ENCODE peak calls at places on chromosome 19, in four cellular contexts. N is HepG2, B is K562, Z is GM12878. F is an unnamed sample.

GRCh38 chr19:54136086-54136863 is 1.3 kb upstream of the CNOT3 start:
- DNase-seq in N (no peak), B (no peak), Z (no peak), F (no peak)

GRCh38 chr19:4009990-4010807 is 2.7 kb downstream of the PIAS4 start:
- DNase-seq in N (no peak), B (no peak), Z (no peak), F (no peak)

GRCh38 chr19:41330946-41331678 is 21.1 kb downstream of the CCDC97 start:
- DNase-seq in N (no peak), B (no peak), Z (no peak), F (no peak)

GRCh38 chr19:18660051-18660910 is 23.2 kb upstream of the CRTC1 start:
- DNase-seq in N (no peak), B (peak; percentile 60), Z (no peak), F (no peak)

GRCh38 chr19:48968179-48968661 is 3.1 kb downstream of the FTL start:
- DNase-seq in N (peak; percentile 39), B (no peak), Z (no peak), F (no peak)

GRCh38 chr19:49243129-49243528 is 81.9 kb downstream of the SLC6A16 start:
- DNase-seq in N (no peak), B (no peak), Z (no peak), F (no peak)

GRCh38 chr19:989381-990081 is 5.4 kb downstream of the WDR18 start:
- DNase-seq in N (no peak), B (no peak), Z (no peak), F (no peak)

GRCh38 chr19:11378319-11379189 is 4.1 kb downstream of the SWSAP1 start:
- DNase-seq in N (peak; percentile 48), B (peak; percentile 73), Z (no peak), F (no peak)

GRCh38 chr19:13825489-13826475 is 30.5 kb downstream of the ZSWIM4 start:
- DNase-seq in N (no peak), B (peak; percentile 87), Z (no peak), F (peak; percentile 91)

GRCh38 chr19:30388819-30389218 is 16.6 kb downstream of the ZNF536 start:
- DNase-seq in N (no peak), B (no peak), Z (no peak), F (peak; percentile 23)

GRCh38 chr19:28862238-28862637 is 350.7 kb downstream of the UQCRFS1 start:
- DNase-seq in N (no peak), B (peak; percentile 12), Z (no peak), F (no peak)

GRCh38 chr19:48558018-48558684 is 6.2 kb downstream of the SULT2B1 start:
- DNase-seq in N (peak; percentile 93), B (peak; percentile 31), Z (no peak), F (no peak)

GRCh38 chr19:16397791-16398529 is 73.3 kb downstream of the KLF2 start:
- DNase-seq in N (no peak), B (no peak), Z (no peak), F (no peak)

GRCh38 chr19:15251749-15252397 is 19.6 kb upstream of the EPHX3 start:
- DNase-seq in N (peak; percentile 40), B (peak; percentile 33), Z (no peak), F (peak; percentile 84)

GRCh38 chr19:8826371-8826770 is 5.7 kb downstream of the ZNF558 start:
- DNase-seq in N (no peak), B (peak; percentile 4), Z (no peak), F (no peak)

GRCh38 chr19:13037718-13038117 is 42.4 kb downstream of the NFIX start:
- DNase-seq in N (no peak), B (no peak), Z (no peak), F (no peak)

GRCh38 chr19:14350302-14350701 is 30.9 kb upstream of the ADGRE5 start:
- DNase-seq in N (no peak), B (no peak), Z (no peak), F (no peak)

GRCh38 chr19:8610928-8611284 is 391 bp upstream of the ADAMTS10 start:
- DNase-seq in N (no peak), B (no peak), Z (no peak), F (no peak)

GRCh38 chr19:16571689-16572331 is 405 bp downstream of the SLC35E1 start:
- DNase-seq in N (no peak), B (peak; percentile 44), Z (no peak), F (no peak)

GRCh38 chr19:45164577-45165335 is 4.0 kb upstream of the NKPD1 start:
- DNase-seq in N (peak; percentile 79), B (peak; percentile 54), Z (peak; percentile 64), F (peak; percentile 69)

GRCh38 chr19:38543807-38544568 is 73.8 kb downstream of the MAP4K1 start:
- DNase-seq in N (peak; percentile 79), B (peak; percentile 100), Z (peak; percentile 64), F (no peak)

GRCh38 chr19:10603873-10604459 is 16.9 kb upstream of the AP1M2 start:
- DNase-seq in N (no peak), B (no peak), Z (peak; percentile 70), F (no peak)

DNA sequence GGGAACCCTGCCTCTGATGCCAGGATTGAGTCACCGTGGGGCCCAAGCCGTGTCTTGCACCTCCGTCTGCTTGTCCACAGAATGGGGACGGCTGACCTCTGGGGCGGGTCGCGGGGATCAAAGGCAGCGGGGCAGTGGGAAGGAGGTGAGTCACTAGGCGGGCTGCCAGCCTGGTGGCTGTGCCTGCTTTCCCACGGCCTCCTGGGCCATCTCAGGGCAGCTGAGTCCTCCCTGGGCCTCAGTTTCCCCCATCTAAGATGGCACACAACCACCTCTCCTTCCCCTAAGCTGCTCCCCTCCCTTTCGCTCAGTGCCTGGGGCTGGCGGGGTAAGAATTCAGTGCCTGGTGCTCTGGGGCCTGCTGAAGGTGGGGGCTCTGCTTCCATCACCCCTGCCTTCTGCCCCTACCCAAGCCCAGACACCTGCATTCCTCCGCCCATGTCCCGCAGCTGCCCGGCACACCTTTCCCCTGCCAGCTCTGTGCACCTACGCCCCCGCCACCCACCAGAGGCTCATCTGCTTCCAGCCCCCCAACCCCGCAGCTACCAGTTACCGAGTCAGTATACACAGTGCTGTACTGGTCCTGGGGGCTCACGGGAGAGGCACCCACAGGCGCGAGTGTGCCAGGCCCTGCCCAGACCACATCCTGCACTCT is 3.5 kb downstream of the MKNK2 start:
- DNase-seq in N (no peak), B (no peak), Z (no peak), F (no peak)
- TF ChIP-seq POLR2AphosphoS5 in N (no peak), B (no peak), Z (peak; percentile 47), F (no peak)

DNA sequence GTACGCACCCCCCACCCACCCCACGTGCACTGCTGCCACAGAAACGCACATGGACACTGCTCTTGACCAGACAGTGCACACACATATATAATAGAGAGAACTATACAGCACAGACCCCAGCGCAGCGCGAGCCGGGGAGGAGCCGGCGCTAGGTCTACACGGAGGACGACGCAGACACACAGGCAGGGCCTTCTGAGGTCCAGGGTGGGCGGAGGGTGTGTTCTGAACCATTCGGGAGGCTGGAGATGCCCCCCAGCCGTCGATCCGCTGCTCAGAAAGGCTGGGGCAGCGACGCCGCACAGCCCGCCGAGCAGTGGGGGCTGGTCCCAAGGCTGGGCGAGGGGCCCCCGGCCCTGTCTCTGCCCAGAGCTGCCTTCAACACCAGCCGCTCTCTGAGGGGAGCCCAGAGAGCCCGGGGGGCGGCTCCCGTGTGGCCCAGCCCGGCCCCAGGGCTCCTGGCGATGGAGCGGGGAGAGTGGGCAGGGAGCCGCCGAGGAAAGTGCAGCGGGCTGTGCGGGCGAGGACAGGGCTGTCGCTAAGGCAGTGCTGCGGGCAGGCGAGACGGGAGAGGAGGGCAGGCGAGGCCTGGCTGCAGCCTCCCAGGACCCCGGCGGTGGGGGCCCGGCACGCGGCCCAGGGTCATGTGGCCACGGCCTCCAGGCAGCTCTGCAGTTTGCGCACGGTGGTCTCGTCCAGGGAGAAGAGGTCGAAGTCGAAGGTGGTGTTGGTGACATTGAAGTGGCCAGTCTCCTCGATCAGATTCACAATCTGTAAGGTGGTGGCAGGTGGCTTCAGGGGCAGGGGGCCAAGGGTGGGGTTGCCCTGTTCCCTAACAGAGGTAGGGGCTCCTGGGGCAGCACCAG is 67.1 kb downstream of the MLLT1 start:
- DNase-seq in N (no peak), B (no peak), Z (no peak), F (no peak)
- TF ChIP-seq USF2 in N (no peak), B (no peak), Z (no peak), F (no peak)

GRCh38 chr19:35901055-35901644 is 810 bp upstream of the NFKBID start:
- DNase-seq in N (no peak), B (no peak), Z (no peak), F (no peak)

GRCh38 chr19:35895911-35896642 is 4.3 kb downstream of the NFKBID start:
- DNase-seq in N (no peak), B (no peak), Z (no peak), F (no peak)

GRCh38 chr19:35896643-35897040 is 3.7 kb downstream of the NFKBID start:
- DNase-seq in N (no peak), B (no peak), Z (no peak), F (no peak)

GRCh38 chr19:35899547-35900214 is 659 bp downstream of the NFKBID start:
- DNase-seq in N (peak; percentile 47), B (peak; percentile 92), Z (peak; percentile 78), F (no peak)

DNA sequence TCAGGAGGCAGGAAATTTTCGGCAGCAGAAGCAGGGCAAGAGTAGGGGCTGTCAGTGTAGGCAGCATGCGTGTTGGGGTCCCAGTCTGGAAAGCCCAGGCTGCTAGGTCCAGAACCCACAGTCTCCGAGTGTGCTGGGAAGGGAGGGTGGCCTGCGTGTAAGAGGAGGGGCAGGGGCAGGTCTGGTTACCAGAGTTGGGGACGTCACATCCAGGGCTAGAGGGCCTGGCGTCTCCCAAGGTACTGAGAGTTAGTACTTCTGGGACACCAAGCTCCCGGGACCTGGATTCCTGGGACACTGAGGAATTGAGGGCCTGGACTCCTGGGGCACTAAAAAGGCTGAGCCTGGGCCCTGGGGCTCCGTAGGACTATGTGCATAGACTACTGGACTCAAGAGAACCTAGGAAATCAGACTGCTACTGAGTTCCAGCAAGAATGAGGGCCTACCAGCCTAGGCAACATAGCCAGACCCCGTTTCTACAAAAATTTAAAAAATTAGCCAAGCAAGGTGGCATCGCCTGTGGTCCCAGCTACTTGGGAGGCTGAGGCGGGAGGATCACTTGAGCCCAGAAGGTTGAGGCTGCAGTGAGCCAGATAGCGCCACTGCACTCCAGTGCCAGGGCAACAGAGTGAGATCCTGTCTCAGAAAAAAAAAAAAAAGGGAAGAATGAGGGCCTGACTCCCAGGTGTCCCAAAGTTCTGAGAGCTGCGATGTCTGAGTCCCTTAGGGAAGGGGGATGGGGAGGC is 2.5 kb downstream of the NFKBID start:
- DNase-seq in N (no peak), B (no peak), Z (no peak), F (no peak)
- TF ChIP-seq CBX5 in N (no peak), B (no peak), Z (no peak), F (no peak)

DNA sequence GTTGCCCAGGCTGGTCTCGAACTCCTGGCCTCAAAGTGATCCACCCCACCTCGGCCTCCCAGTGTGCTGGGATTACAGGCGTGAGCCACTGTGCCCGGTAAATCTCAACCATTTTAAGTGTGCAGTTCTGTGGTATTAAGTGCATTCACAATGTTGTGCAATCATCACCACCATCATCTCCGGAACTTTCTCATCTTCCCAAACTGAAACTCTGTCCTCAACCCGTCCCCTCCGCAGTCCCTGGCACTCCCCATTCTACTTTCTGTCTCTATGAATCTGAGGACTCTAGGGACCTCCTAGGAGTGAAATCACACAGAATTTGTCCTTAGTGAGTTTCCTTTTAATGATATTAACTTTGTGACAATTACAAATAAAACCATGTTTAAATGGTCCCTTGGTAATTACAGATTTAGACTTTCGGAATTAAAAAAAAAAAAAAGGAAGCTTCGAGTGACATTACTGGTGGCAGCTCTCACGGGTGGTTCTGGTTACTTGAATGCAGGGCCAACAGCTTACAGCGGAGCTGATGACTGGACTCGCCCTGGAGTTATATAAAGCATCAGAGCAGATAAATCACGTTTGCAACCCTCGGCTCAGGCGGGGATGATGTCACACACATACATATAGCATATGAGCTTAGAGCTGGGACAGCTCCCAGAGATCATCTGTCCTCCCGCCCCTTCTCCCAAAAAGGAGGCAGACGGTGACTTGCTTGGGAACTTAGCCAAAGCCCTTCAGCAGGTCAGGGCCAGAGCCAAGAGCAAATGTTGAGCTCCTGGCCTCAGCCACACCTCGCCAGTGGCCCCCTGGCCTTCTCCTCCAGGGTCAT is 89.8 kb downstream of the ZNF557 start:
- DNase-seq in N (no peak), B (peak; percentile 30), Z (no peak), F (no peak)
- TF ChIP-seq POLR2AphosphoS5 in N (no peak), B (no peak), Z (no peak), F (no peak)